ENCODE peak calls at places on chromosomes 7 and 10, in five cellular contexts. K is progenitor cell of endocrine pancreas, D is left lung, M is lower leg skin, Q is colonic mucosa. T is an unnamed sample.

GRCh38 chr7:106260136-106260561 is 24.6 kb downstream of the NAMPT start:
- DNase-seq in K (no peak), D (no peak), M (no peak), Q (no peak), T (no peak)

GRCh38 chr7:110168010-110168409 is 922.9 kb upstream of the LRRN3 start:
- DNase-seq in K (no peak), D (no peak), M (no peak), Q (no peak), T (no peak)

GRCh38 chr7:40700653-40701475 is 566.1 kb downstream of the SUGCT start:
- DNase-seq in K (no peak), D (no peak), M (no peak), Q (no peak), T (no peak)

GRCh38 chr10:34156781-34157425 is 658.2 kb downstream of the PARD3 start:
- DNase-seq in K (no peak), D (no peak), M (no peak), Q (no peak), T (no peak)

GRCh38 chr7:39659356-39660013 is 36.1 kb downstream of the RALA start:
- DNase-seq in K (no peak), D (no peak), M (no peak), Q (no peak), T (no peak)

GRCh38 chr7:74482629-74483401 is 29.1 kb downstream of the GTF2IRD1 start:
- DNase-seq in K (no peak), D (no peak), M (no peak), Q (no peak), T (no peak)

GRCh38 chr7:106597751-106598619 is 63.0 kb downstream of the CCDC71L start:
- DNase-seq in K (no peak), D (no peak), M (no peak), Q (no peak), T (no peak)

GRCh38 chr7:156475666-156476065 is 164.9 kb upstream of the RNF32 start:
- DNase-seq in K (no peak), D (peak), M (no peak), Q (no peak), T (no peak)

GRCh38 chr7:5255832-5256231 is 26.9 kb upstream of the SLC29A4 start:
- DNase-seq in K (no peak), D (no peak), M (peak), Q (no peak), T (no peak)

GRCh38 chr10:132059760-132060508 is 5.8 kb upstream of the JAKMIP3 start:
- DNase-seq in K (no peak), D (no peak), M (no peak), Q (no peak), T (no peak)

GRCh38 chr7:114789942-114790341 is 132.0 kb upstream of the MDFIC start:
- DNase-seq in K (no peak), D (no peak), M (no peak), Q (no peak), T (no peak)

GRCh38 chr7:128867241-128867640 is 4.6 kb downstream of the ATP6V1F start:
- DNase-seq in K (no peak), D (no peak), M (no peak), Q (no peak), T (no peak)

GRCh38 chr7:50266893-50267386 is 37.6 kb upstream of the IKZF1 start:
- DNase-seq in K (no peak), D (peak), M (no peak), Q (peak), T (no peak)

GRCh38 chr7:120990468-120991118 is 2.1 kb downstream of the CPED1 start:
- DNase-seq in K (no peak), D (no peak), M (no peak), Q (no peak), T (no peak)

GRCh38 chr7:30548762-30549344 is 44.2 kb upstream of the GGCT start:
- DNase-seq in K (peak), D (peak), M (peak), Q (peak), T (no peak)

GRCh38 chr7:148772297-148773089 is 73.8 kb downstream of the CUL1 start:
- DNase-seq in K (no peak), D (no peak), M (no peak), Q (no peak), T (no peak)

GRCh38 chr7:157318015-157318706 is 18.6 kb upstream of the DNAJB6 start:
- DNase-seq in K (no peak), D (peak), M (peak), Q (no peak), T (no peak)

GRCh38 chr7:128035712-128036111 is 4.5 kb upstream of the LRRC4 start:
- DNase-seq in K (no peak), D (no peak), M (no peak), Q (no peak), T (no peak)

GRCh38 chr7:28029036-28029435 is 151.6 kb downstream of the JAZF1 start:
- DNase-seq in K (no peak), D (no peak), M (no peak), Q (no peak), T (no peak)

DNA sequence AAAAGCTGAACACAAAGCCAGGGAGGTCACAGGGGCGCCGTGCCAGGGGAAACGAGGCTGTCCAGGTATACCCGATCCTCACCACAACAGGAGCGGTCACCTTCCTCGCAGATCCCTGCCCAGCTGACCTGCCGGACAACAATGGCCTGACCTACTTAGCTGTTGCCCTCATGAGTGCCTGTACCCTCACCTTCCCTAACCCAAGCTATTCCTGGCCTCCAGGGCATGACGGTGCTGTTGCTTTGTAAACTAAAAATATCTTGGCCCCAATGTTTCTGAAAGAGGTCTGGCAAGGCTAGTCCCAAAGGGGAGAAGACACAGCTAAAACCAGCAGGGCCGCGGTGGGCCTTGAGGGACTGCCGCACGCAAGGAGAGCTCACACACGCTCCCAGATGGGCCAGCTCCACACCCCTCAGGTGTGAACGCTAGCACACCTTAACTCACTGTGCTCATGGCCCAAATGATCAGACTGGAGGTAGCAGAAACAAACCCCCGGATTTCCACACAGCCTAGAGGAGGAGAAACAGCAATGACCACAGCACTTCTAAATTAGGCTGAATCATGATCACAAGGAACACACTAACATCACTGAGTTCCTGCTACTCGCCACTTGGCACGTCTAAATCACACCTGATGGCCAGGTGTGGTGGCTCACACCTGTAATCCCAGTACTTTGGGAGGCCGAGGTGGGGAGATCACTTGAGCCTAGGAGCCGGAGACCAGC is 66.3 kb upstream of the CYTH3 start:
- DNase-seq in K (no peak), D (no peak), M (no peak), Q (no peak), T (no peak)
- TF ChIP-seq CTCF in K (no peak), D (no peak), M (no peak), Q (no peak), T (no peak)

DNA sequence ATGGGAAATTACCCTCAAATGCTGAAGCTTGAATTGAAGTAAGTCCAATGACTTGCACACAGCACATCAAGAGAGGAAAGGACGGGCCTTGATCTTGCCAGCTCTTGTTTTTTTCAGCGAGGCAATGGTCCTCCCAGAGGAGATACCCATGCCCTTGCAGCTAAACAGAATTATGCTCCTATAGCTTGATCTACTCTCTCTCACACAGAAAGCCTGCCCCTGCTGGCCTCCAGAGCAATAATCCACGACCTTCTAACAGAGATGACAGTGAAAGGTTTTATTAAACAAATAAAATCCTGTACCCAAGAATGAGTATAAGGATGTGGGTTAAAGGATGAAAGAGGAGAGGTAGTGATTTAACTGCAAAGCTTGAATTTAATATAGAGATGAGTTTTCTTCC is 268.0 kb downstream of the ADRA2A start:
- DNase-seq in K (no peak), D (no peak), M (no peak), Q (no peak), T (no peak)
- TF ChIP-seq CTCF in K (peak), D (no peak), M (no peak), Q (no peak), T (no peak)

GRCh38 chr7:79320741-79321473 is 132.6 kb downstream of the MAGI2 start:
- DNase-seq in K (no peak), D (no peak), M (no peak), Q (no peak), T (no peak)
- TF ChIP-seq CTCF in K (no peak), D (no peak), M (no peak), Q (no peak), T (peak)

DNA sequence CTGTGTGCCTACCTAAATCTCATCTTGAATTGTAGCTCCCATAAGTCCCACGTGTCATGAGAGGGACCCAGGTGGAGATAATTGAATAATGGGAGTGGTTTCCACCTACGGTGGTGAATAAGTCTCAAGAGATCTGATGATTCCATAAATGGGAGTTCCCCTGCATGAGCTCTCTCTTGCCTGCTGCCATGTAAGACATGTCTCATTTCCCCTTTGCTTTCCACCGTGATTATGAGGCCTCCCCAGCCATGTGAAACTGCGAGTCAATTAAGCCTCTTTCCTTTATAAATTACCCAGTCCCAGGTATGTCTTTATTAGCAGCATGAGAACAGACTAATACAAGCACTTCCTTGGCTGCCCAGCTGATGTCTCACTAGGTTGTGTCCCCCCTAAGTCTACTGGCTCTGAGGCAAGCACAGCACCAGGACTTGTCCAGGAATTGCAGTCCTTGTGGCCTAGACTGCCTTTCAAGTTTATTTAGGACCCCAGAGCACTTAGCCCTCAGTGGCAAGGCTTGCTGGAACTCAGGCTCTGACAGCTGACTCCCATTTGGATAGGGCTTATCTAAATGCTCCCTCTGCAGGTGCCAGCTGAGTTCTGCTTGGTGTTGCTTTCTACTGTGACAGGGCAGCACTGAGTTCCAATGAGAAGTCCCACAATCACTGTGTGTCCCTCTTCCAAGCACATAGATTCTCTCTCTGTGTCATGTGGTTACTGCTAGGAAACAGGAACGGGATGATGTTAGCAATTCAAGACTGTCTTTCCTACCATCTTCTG is 59.0 kb upstream of the TAS2R16 start:
- DNase-seq in K (no peak), D (no peak), M (no peak), Q (no peak), T (no peak)
- TF ChIP-seq CTCF in K (no peak), D (no peak), M (no peak), Q (no peak), T (no peak)

GRCh38 chr10:130763491-130763890 is 548.0 kb downstream of the TCERG1L start:
- DNase-seq in K (no peak), D (no peak), M (no peak), Q (no peak), T (no peak)
- TF ChIP-seq CTCF in K (no peak), D (no peak), M (no peak), Q (no peak), T (no peak)

DNA sequence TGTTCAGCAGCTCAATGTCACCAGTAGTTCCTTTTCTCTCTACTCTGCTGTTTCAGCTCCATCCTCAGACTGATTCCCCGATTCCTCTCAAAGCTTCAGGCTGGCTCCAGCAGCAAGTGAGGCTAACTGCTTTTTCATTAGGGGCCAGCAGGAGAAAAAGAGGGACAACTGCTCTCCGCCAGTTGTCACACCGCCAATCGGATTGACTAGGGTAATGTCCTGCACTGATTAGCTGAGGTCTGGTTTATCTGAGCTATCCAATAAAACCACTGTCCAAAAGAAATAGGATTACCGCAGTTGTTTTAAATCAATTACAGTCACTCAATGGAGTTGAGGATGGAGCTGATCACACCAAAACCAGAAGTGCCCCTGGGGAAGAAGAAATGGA is 351.4 kb upstream of the NPVF start:
- DNase-seq in K (no peak), D (no peak), M (no peak), Q (no peak), T (no peak)
- TF ChIP-seq CTCF in K (no peak), D (no peak), M (no peak), Q (no peak), T (no peak)

DNA sequence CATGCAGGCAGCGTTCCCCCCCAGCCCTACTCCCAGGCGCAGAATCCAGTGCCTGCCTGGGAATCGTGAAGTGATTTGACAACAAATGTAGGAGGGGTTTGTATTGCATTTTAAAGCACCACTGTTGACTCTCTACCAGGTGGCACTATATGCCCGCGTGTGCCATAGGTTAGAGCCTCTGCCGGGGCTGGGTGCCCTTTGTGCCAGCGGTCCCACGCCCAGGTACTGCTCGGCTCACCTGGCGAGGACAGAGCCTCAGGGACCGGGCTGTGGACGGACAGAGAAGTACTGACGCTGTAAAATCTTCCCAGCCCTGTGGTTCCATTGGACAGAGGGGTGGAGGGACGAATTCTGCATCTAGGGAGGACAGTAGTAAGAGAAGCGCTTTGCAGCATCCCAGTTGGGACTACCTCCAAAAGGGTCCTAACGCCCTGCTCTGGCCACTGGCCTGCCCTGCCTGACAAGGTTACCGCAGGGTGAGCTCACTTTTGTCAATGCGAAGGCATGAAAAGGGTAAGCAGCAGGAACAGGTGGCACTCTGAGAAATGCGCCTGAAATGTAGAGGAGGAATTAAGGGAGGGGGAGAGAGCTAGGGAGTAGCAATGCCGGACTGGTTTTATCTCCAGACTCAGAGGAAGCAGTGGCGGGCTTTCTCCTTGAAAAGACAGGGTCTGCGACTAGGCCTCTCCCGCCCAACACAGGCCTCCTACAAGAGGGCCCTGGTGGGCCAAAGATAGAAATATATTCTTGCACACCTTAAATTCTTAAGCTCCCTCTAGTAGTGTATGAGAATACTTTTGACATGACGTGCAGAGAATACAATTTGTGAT is 858 bp upstream of the CACNA2D1 start:
- DNase-seq in K (no peak), D (no peak), M (peak), Q (peak), T (no peak)
- TF ChIP-seq CTCF in K (no peak), D (no peak), M (no peak), Q (no peak), T (no peak)